ENCODE peak calls at places on chromosome 1, in five cellular contexts. One of them, this sample, is unnamed.

GRCh38 chr1:6208723-6209660 is 3.1 kb downstream of the RNF207 start:
- DNase-seq in spleen: no peak
- DNase-seq in GM23338: peak; percentile 61
- DNase-seq in body of pancreas: peak; percentile 60
- DNase-seq in H1: no peak
- DNase-seq in this sample: no peak

GRCh38 chr1:30287976-30288375 is 435.4 kb downstream of the MATN1 start:
- DNase-seq in GM23338: no peak
- DNase-seq in H1: no peak
- DNase-seq in body of pancreas: no peak
- DNase-seq in spleen: peak; percentile 27
- DNase-seq in this sample: no peak

GRCh38 chr1:11417162-11417561 is 61.8 kb upstream of the DISP3 start:
- DNase-seq in H1: no peak
- DNase-seq in body of pancreas: no peak
- DNase-seq in spleen: no peak
- DNase-seq in GM23338: no peak
- DNase-seq in this sample: no peak

GRCh38 chr1:154206212-154206611 is at the start of gene CFAP141:
- DNase-seq in body of pancreas: no peak
- DNase-seq in GM23338: peak; percentile 33
- DNase-seq in H1: no peak
- DNase-seq in spleen: no peak
- DNase-seq in this sample: peak; percentile 25

GRCh38 chr1:84855168-84855567 is 37.8 kb downstream of the LPAR3 start:
- DNase-seq in GM23338: no peak
- DNase-seq in spleen: no peak
- DNase-seq in body of pancreas: no peak
- DNase-seq in H1: no peak
- DNase-seq in this sample: no peak

GRCh38 chr1:203202431-203203245 is 16.1 kb upstream of the CHI3L1 start:
- DNase-seq in spleen: no peak
- DNase-seq in GM23338: no peak
- DNase-seq in body of pancreas: no peak
- DNase-seq in H1: no peak
- DNase-seq in this sample: no peak

GRCh38 chr1:100036718-100037664 is 67.2 kb downstream of the SLC35A3 start:
- DNase-seq in H1: no peak
- DNase-seq in GM23338: peak; percentile 14
- DNase-seq in body of pancreas: no peak
- DNase-seq in spleen: no peak
- DNase-seq in this sample: no peak

GRCh38 chr1:163227126-163227525 is 24.4 kb upstream of the RGS5 start:
- DNase-seq in GM23338: no peak
- DNase-seq in body of pancreas: no peak
- DNase-seq in H1: no peak
- DNase-seq in spleen: no peak
- DNase-seq in this sample: no peak

GRCh38 chr1:237713886-237714285 is 176.8 kb downstream of the ZP4 start:
- DNase-seq in H1: no peak
- DNase-seq in GM23338: no peak
- DNase-seq in body of pancreas: no peak
- DNase-seq in spleen: no peak
- DNase-seq in this sample: no peak

GRCh38 chr1:3235496-3235895 is 166.5 kb downstream of the PRDM16 start:
- DNase-seq in H1: no peak
- DNase-seq in GM23338: no peak
- DNase-seq in body of pancreas: no peak
- DNase-seq in spleen: no peak
- DNase-seq in this sample: no peak

DNA sequence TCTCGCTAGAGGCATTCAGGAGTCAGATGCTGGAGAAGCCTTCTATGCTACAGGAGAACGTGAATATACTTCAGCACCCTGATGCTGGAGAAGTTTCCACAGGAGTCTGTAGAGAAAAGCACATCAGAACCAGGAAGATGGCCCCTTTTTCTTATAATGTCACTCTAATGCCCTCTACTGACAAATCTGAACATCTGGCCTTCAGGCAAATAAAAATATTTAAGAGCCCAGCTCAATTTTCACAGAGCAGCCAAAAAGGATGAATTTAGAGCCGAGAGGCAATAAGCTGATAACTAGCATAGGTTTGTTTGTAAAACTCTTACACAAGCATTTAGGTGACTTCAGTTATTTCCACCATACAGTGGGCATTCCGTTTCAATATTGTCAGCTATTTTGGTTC is 3.8 kb upstream of the RRP15 start:
- DNase-seq in GM23338: no peak
- DNase-seq in H1: no peak
- DNase-seq in body of pancreas: no peak
- DNase-seq in spleen: no peak
- DNase-seq in this sample: no peak
- TF ChIP-seq CTCF in GM23338: no peak
- TF ChIP-seq CTCF in H1: no peak
- TF ChIP-seq CTCF in body of pancreas: no peak
- TF ChIP-seq CTCF in spleen: no peak
- TF ChIP-seq CTCF in this sample: no peak

DNA sequence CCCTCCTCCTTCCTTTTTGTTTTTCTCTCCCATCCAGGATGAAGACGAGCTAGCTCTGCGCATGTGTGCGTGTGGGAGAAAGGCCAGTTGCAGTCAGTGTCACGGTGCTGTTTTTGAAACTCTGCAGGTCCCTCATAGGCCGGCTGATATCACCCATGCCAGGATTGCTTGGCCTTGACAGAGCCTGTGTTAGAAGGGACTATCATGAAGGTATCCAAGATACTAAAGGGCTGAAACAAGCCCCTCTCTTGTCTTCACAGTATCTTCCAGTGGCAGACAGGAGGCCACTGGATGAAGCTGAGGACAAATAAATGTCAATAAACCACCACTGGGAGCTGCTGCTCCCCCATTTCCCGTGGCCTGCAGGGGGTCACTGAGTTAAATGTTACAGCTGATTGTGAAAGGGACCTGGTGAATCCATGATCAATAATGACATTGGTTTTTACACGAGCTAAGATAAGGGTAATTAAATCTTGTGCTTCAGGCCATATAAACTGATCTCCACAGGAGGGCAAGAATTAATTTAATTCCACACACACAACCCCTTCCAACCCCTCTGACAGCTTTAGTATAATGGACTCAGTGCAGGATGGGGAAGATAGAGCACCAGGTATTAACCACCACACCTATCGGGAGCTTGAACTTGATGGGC is 64.6 kb upstream of the TARBP1 start:
- DNase-seq in H1: no peak
- DNase-seq in body of pancreas: peak; percentile 62
- DNase-seq in spleen: no peak
- DNase-seq in GM23338: no peak
- DNase-seq in this sample: no peak
- TF ChIP-seq CTCF in H1: no peak
- TF ChIP-seq CTCF in body of pancreas: no peak
- TF ChIP-seq CTCF in spleen: no peak
- TF ChIP-seq CTCF in GM23338: no peak
- TF ChIP-seq CTCF in this sample: no peak

DNA sequence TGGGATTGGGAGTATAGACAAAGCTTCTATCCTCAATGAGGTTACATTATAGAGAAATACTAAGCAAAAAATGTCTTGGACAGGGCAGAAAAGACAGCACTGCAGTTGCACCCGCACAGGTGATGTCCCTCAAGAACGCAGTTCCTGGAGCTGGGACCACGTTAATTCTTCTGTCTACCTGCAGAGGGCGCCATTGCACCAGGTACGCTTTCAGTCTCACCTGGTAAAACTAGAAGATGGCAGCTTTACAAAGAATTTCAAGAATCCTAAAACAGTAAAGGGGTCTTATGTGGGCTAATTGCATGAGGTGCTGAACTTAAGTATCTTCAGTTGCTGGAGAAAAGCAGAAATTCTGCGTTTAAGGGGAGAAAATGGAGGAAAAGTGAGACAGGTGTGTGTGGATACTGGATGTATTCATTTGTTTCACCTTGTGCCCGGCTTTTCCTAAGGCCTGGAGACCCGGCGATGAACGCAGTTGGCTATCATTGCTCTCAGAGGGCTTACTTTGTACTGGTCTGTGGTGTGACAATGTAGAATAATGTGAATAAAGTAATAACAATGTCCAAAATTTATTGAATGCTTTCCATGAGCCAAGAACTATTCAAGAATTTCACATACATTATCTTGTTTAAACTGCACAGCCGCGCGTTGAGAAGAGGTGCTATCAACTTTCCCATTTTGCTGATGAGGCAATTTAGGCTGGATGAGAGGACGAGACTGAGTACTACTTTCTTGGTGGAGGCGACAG is 276.3 kb upstream of the GREM2 start:
- DNase-seq in spleen: no peak
- DNase-seq in H1: peak; percentile 46
- DNase-seq in GM23338: peak; percentile 89
- DNase-seq in body of pancreas: peak; percentile 63
- DNase-seq in this sample: peak; percentile 82
- TF ChIP-seq CTCF in spleen: peak; percentile 24
- TF ChIP-seq CTCF in H1: peak; percentile 89
- TF ChIP-seq CTCF in GM23338: peak; percentile 99
- TF ChIP-seq CTCF in body of pancreas: peak; percentile 74
- TF ChIP-seq CTCF in this sample: peak; percentile 95

DNA sequence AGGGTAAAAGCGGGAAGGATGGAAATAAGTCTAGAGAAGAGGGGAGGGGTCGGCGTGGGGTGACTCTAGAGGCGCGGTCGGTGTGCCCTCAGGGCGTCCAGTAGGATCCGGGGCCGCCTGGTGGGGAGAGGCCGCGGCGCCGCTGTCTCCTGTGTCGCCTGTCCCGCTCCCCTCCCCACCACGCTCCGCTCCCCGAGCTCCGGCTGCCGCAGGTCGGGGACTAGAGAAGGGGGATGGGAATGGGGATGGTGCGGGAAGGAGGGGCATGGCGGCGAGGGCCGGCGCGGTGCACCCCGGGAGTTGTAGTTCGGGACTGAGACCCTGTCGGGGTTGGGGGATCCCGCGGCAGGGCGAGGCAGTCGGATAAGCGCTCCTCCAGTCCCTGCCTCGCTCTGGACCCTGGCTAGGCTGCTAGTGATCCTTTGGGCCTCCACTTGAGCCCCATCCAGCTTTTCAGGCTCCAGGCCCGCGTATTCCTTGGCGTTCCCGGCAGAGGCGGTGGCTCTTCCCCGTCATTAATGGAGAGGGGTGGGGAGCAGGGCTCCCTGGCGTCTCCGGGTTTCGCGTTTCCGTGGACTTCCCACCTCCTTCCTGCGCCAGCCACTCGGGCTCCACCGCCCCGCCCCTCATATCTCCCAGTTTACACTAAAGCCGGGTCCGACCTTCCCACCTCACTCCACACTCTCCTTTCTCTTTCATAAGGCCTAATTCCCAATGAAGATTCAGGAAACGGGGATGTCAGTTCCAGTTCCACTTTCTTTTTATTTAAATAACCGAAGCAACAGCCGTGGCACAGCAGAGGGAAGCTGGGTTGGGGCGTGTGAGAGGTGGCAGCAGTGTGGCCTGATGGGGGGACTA is at the start of gene ENTREP3:
- DNase-seq in body of pancreas: peak; percentile 80
- DNase-seq in GM23338: peak; percentile 96
- DNase-seq in H1: peak; percentile 61
- DNase-seq in spleen: peak; percentile 95
- DNase-seq in this sample: peak; percentile 86
- TF ChIP-seq CTCF in body of pancreas: no peak
- TF ChIP-seq CTCF in GM23338: no peak
- TF ChIP-seq CTCF in H1: no peak
- TF ChIP-seq CTCF in spleen: no peak
- TF ChIP-seq CTCF in this sample: no peak

GRCh38 chr1:160997323-160998038 is 23.5 kb downstream of the F11R start:
- DNase-seq in H1: no peak
- DNase-seq in GM23338: peak; percentile 83
- DNase-seq in spleen: peak; percentile 84
- DNase-seq in body of pancreas: peak; percentile 68
- DNase-seq in this sample: peak; percentile 80
- TF ChIP-seq CTCF in H1: peak; percentile 77
- TF ChIP-seq CTCF in GM23338: peak; percentile 83
- TF ChIP-seq CTCF in spleen: peak; percentile 80
- TF ChIP-seq CTCF in body of pancreas: peak; percentile 47
- TF ChIP-seq CTCF in this sample: peak; percentile 68

DNA sequence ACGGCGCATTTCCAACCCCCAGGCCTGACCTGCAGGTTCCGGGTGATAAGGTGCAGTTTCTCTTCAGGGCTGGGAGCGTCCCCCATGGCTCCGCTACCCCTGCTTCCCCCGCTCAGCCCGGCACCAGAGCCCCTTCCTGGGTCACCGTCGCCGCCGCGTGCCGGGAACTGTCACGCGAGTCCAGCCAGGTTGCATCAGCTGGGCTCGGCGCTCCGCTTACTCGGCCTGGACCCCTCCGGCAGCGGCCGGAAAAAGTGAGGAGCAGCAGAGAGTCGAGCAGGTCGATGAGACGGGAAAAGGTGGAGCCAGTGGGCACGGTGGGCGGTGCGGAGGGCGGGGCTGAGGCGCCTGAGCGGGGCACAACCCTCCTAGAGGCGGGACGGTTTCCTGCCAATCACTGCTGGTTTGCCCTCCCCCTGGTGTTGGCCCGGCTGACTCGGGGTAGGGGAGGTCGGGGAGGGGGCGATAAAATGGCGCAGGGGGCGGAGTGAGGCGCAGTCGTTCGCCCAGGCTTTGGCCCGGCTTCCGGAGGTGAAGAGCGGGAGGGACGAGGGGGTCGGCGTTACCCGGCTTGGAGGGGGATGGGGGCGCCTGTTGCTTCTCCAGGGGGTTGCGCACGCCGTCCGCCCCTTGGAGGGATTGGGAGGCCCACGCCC is at the start of the genes S100PBP and YARS1:
- DNase-seq in spleen: peak; percentile 100
- DNase-seq in GM23338: peak; percentile 98
- DNase-seq in body of pancreas: peak; percentile 100
- DNase-seq in H1: peak; percentile 97
- DNase-seq in this sample: peak; percentile 100
- TF ChIP-seq CTCF in spleen: peak; percentile 38
- TF ChIP-seq CTCF in GM23338: no peak
- TF ChIP-seq CTCF in body of pancreas: no peak
- TF ChIP-seq CTCF in H1: no peak
- TF ChIP-seq CTCF in this sample: no peak

GRCh38 chr1:181587870-181588438 is 104.6 kb downstream of the CACNA1E start:
- DNase-seq in GM23338: peak; percentile 67
- DNase-seq in spleen: no peak
- DNase-seq in body of pancreas: no peak
- DNase-seq in H1: no peak
- DNase-seq in this sample: no peak
- TF ChIP-seq CTCF in GM23338: peak; percentile 46
- TF ChIP-seq CTCF in spleen: no peak
- TF ChIP-seq CTCF in body of pancreas: no peak
- TF ChIP-seq CTCF in H1: peak; percentile 47
- TF ChIP-seq CTCF in this sample: no peak